ENCODE peak calls at places on chromosomes 1 and 21, in seven cellular contexts. C, X, H, P, L, E and A are unnamed samples.

GRCh38 chr21:43331962-43332458 is 94.9 kb downstream of the SIK1 start:
- DNase-seq in P (peak; percentile 85), C (peak; percentile 52), X (peak; percentile 89), L (no peak), E (peak; percentile 96), H (no peak), A (peak; percentile 94)

GRCh38 chr1:52663716-52664115 is 30.7 kb downstream of the SHISAL2A start:
- DNase-seq in X (no peak), P (no peak), E (no peak), L (no peak), H (no peak), C (no peak), A (no peak)

GRCh38 chr1:233299450-233299849 is 3.9 kb upstream of the PCNX2 start:
- DNase-seq in L (no peak), E (no peak), C (no peak), H (no peak), X (no peak), P (no peak), A (no peak)

GRCh38 chr1:151934048-151934493 is 24.8 kb upstream of the THEM4 start:
- DNase-seq in H (no peak), L (peak; percentile 17), P (peak; percentile 67), X (peak; percentile 75), C (no peak), E (peak; percentile 74), A (peak; percentile 42)

GRCh38 chr1:156805766-156806511 is 10.7 kb downstream of the SH2D2A start:
- DNase-seq in P (no peak), L (no peak), H (no peak), C (peak; percentile 69), X (peak; percentile 46), E (peak; percentile 56), A (no peak)

GRCh38 chr1:245156041-245156735 is 1.4 kb downstream of the KIF26B start:
- DNase-seq in X (peak; percentile 69), E (peak; percentile 76), P (peak; percentile 61), L (peak; percentile 36), H (peak; percentile 90), C (peak; percentile 50), A (peak; percentile 48)

GRCh38 chr1:49190138-49190537 is 413.4 kb upstream of the BEND5 start:
- DNase-seq in H (no peak), P (no peak), X (no peak), L (no peak), C (no peak), E (no peak), A (no peak)

GRCh38 chr1:94962745-94963265 is 35.9 kb upstream of the CNN3 start:
- DNase-seq in C (peak; percentile 35), E (peak; percentile 65), X (peak; percentile 32), H (no peak), P (peak; percentile 5), L (no peak), A (peak; percentile 17)

GRCh38 chr21:17250651-17251294 is 262.1 kb upstream of the CXADR start:
- DNase-seq in E (peak; percentile 1), C (no peak), H (no peak), L (no peak), P (no peak), X (no peak), A (no peak)

GRCh38 chr1:22540311-22540710 is 23.0 kb upstream of the EPHA8 start:
- DNase-seq in X (peak; percentile 4), L (no peak), P (no peak), H (no peak), C (no peak), E (no peak), A (no peak)

GRCh38 chr1:19488136-19488535 is 2.8 kb upstream of the CAPZB start:
- DNase-seq in L (no peak), E (peak; percentile 55), X (no peak), P (no peak), C (no peak), H (no peak), A (no peak)

GRCh38 chr1:76835203-76835602 is 32.1 kb upstream of the ST6GALNAC5 start:
- DNase-seq in C (no peak), H (no peak), X (peak; percentile 27), E (no peak), P (no peak), L (no peak), A (no peak)

GRCh38 chr1:14113841-14114567 is 414.0 kb downstream of the PRDM2 start:
- DNase-seq in H (peak; percentile 21), L (no peak), C (no peak), E (peak; percentile 16), X (peak; percentile 52), P (peak; percentile 83), A (peak; percentile 81)

GRCh38 chr1:237873487-237873927 is 17.2 kb downstream of the ZP4 start:
- DNase-seq in H (no peak), C (peak; percentile 59), X (peak; percentile 99), E (peak; percentile 12), L (no peak), P (no peak), A (no peak)

GRCh38 chr21:45386728-45387371 is 18.1 kb upstream of the COL18A1 start:
- DNase-seq in C (peak; percentile 89), H (no peak), E (peak; percentile 89), X (peak; percentile 90), P (no peak), L (no peak), A (no peak)

GRCh38 chr1:78047631-78048030 is 1.9 kb downstream of the GIPC2 start:
- DNase-seq in X (no peak), P (no peak), H (no peak), L (no peak), E (no peak), C (no peak), A (no peak)

GRCh38 chr1:23791434-23792047 is 596 bp downstream of the LYPLA2 start:
- DNase-seq in C (no peak), E (no peak), P (no peak), H (no peak), L (no peak), X (no peak), A (no peak)

GRCh38 chr1:185170291-185170848 is 13.4 kb downstream of the SWT1 start:
- DNase-seq in C (peak; percentile 33), P (peak; percentile 52), X (peak; percentile 62), E (peak; percentile 75), L (no peak), H (peak; percentile 12), A (peak; percentile 63)

GRCh38 chr1:115642168-115643072 is 650 bp downstream of the VANGL1 start:
- DNase-seq in H (peak; percentile 51), C (no peak), P (peak; percentile 4), E (peak; percentile 29), X (no peak), L (no peak), A (no peak)

GRCh38 chr1:198556969-198557368 is 16.5 kb upstream of the ATP6V1G3 start:
- DNase-seq in C (no peak), L (peak; percentile 28), H (no peak), E (no peak), P (no peak), X (peak; percentile 15), A (peak; percentile 16)

GRCh38 chr1:19877821-19878636 is 4.2 kb upstream of the OTUD3 start:
- DNase-seq in E (no peak), P (no peak), H (no peak), C (no peak), L (no peak), X (peak; percentile 31), A (no peak)

GRCh38 chr1:11579506-11579905 is 74.7 kb downstream of the FBXO2 start:
- DNase-seq in L (no peak), E (no peak), C (no peak), H (no peak), X (no peak), P (no peak), A (no peak)

GRCh38 chr1:34426325-34426896 is 249.7 kb downstream of the C1orf94 start:
- DNase-seq in C (no peak), E (no peak), L (no peak), H (no peak), P (no peak), X (no peak), A (no peak)

GRCh38 chr1:69504730-69505252 is 62.9 kb upstream of the LRRC7 start:
- DNase-seq in C (no peak), L (no peak), X (no peak), P (no peak), H (no peak), E (no peak), A (no peak)

GRCh38 chr1:156750191-156750931 is 1.1 kb downstream of the HDGF start:
- DNase-seq in H (no peak), L (no peak), P (peak; percentile 27), C (no peak), E (no peak), X (peak; percentile 26), A (no peak)

GRCh38 chr1:174289644-174290310 is 130.5 kb downstream of the RABGAP1L start:
- DNase-seq in L (no peak), P (no peak), X (no peak), C (no peak), H (no peak), E (no peak), A (no peak)

GRCh38 chr1:100353073-100353801 is 931 bp downstream of the CDC14A start:
- DNase-seq in C (no peak), X (no peak), E (no peak), P (no peak), L (no peak), H (peak; percentile 24), A (peak; percentile 31)

GRCh38 chr1:58971629-58972140 is 187.8 kb upstream of the JUN start:
- DNase-seq in X (no peak), H (no peak), L (no peak), C (no peak), E (peak; percentile 47), P (no peak), A (no peak)

GRCh38 chr1:244615301-244615700 is 37.6 kb upstream of the DESI2 start:
- DNase-seq in H (no peak), P (no peak), C (no peak), L (no peak), E (no peak), X (no peak), A (no peak)

GRCh38 chr1:85571830-85572229 is 8.7 kb upstream of the CCN1 start:
- DNase-seq in H (no peak), C (no peak), L (no peak), X (no peak), P (no peak), E (no peak), A (no peak)

GRCh38 chr1:78015148-78015547 is 10.4 kb downstream of the DNAJB4 start:
- DNase-seq in E (no peak), L (no peak), X (no peak), C (no peak), H (no peak), P (no peak), A (no peak)

GRCh38 chr1:19710825-19711611 is 46.3 kb downstream of the HTR6 start:
- DNase-seq in H (no peak), X (no peak), L (no peak), C (no peak), E (peak; percentile 42), P (no peak), A (no peak)

GRCh38 chr1:241536383-241536782 is 4.2 kb downstream of the KMO start:
- DNase-seq in E (no peak), H (no peak), P (no peak), L (no peak), C (no peak), X (no peak), A (no peak)

GRCh38 chr1:2233997-2234761 is 6.1 kb downstream of the SKI start:
- DNase-seq in H (no peak), P (peak; percentile 62), C (peak; percentile 89), L (peak; percentile 59), E (peak; percentile 98), X (no peak), A (peak; percentile 78)

GRCh38 chr1:101004666-101005065 is 20.9 kb downstream of the DPH5 start:
- DNase-seq in C (peak; percentile 33), X (no peak), P (no peak), L (no peak), E (peak; percentile 79), H (no peak), A (no peak)

GRCh38 chr1:228353601-228354371 is 52.8 kb downstream of the TRIM11 start:
- DNase-seq in P (no peak), H (no peak), E (no peak), X (no peak), L (no peak), C (no peak), A (no peak)

GRCh38 chr1:214429951-214430742 is 121.3 kb downstream of the PTPN14 start:
- DNase-seq in H (no peak), X (no peak), C (no peak), E (peak; percentile 63), L (no peak), P (no peak), A (no peak)

GRCh38 chr1:91650764-91651163 is 150.1 kb downstream of the CDC7 start:
- DNase-seq in H (no peak), P (no peak), E (peak; percentile 93), L (no peak), C (peak; percentile 100), X (peak; percentile 89), A (no peak)